ENCODE peak calls at places on chromosome 12, in ten cellular contexts. Z is GM10248; I is CD14-positive monocyte; A is stimulated activated CD4-positive, alpha-beta T cell treated with anti-CD3 and anti-CD28 coated beads, Interleukin-4, amount 100 ng/mL, for 48 hours; J is MV-4-11; B is progenitor cell of endocrine pancreas; X is H7; U is A673; M is RCC 7860; K is amniotic stem cell. O is an unnamed sample.

GRCh38 chr12:69007166-69007857 is 74.3 kb upstream of the CPM start:
- DNase-seq in Z (no peak), I (peak; percentile 52), A (no peak), J (peak; percentile 89), B (no peak), X (peak; percentile 6), U (peak; percentile 63), M (no peak), K (peak; percentile 45), O (no peak)

GRCh38 chr12:94717112-94717511 is 66.8 kb upstream of the TMCC3 start:
- DNase-seq in Z (no peak), I (no peak), A (no peak), J (no peak), B (no peak), X (peak; percentile 17), U (no peak), M (no peak), K (no peak), O (no peak)

GRCh38 chr12:96720363-96720705 is 186.7 kb upstream of the NEDD1 start:
- DNase-seq in Z (peak; percentile 38), I (no peak), A (peak; percentile 4), J (no peak), B (no peak), X (peak; percentile 24), U (no peak), M (no peak), K (no peak), O (no peak)

GRCh38 chr12:62834971-62835547 is 99.9 kb downstream of the PPM1H start:
- DNase-seq in Z (no peak), I (no peak), A (no peak), J (peak; percentile 19), B (no peak), X (no peak), U (no peak), M (peak; percentile 68), K (no peak), O (no peak)

GRCh38 chr12:40238221-40238902 is 13.6 kb downstream of the LRRK2 start:
- DNase-seq in Z (no peak), I (no peak), A (no peak), J (no peak), B (no peak), X (no peak), U (no peak), M (no peak), K (no peak), O (no peak)

GRCh38 chr12:122185494-122186082 is 2.7 kb downstream of the LRRC43 start:
- DNase-seq in Z (no peak), I (no peak), A (no peak), J (no peak), B (no peak), X (no peak), U (no peak), M (no peak), K (no peak), O (no peak)

GRCh38 chr12:51915003-51915625 is 7.8 kb downstream of the ACVRL1 start:
- DNase-seq in Z (no peak), I (no peak), A (no peak), J (peak; percentile 9), B (no peak), X (peak; percentile 83), U (no peak), M (no peak), K (no peak), O (no peak)

GRCh38 chr12:27807063-27807703 is 27.1 kb upstream of the MANSC4 start:
- DNase-seq in Z (no peak), I (no peak), A (no peak), J (no peak), B (no peak), X (no peak), U (no peak), M (no peak), K (no peak), O (no peak)

GRCh38 chr12:93319523-93320045 is 58.1 kb upstream of the NUDT4 start:
- DNase-seq in Z (no peak), I (no peak), A (no peak), J (peak; percentile 56), B (no peak), X (no peak), U (no peak), M (no peak), K (no peak), O (no peak)

GRCh38 chr12:590206-590750 is 73.0 kb downstream of the NINJ2 start:
- DNase-seq in Z (no peak), I (no peak), A (no peak), J (no peak), B (no peak), X (no peak), U (no peak), M (no peak), K (no peak), O (no peak)

GRCh38 chr12:8822298-8822697 is at the start of gene A2ML1:
- DNase-seq in Z (no peak), I (no peak), A (no peak), J (no peak), B (no peak), X (no peak), U (no peak), M (no peak), K (no peak), O (no peak)

GRCh38 chr12:19129121-19129485 is 430 bp upstream of the PLEKHA5 start:
- DNase-seq in Z (no peak), I (no peak), A (no peak), J (no peak), B (no peak), X (no peak), U (no peak), M (no peak), K (no peak), O (no peak)

GRCh38 chr12:12889701-12890100 is 1.7 kb upstream of the GPRC5A start:
- DNase-seq in Z (no peak), I (no peak), A (no peak), J (no peak), B (no peak), X (no peak), U (no peak), M (no peak), K (no peak), O (no peak)

GRCh38 chr12:51855586-51856428 is 7.3 kb upstream of the FIGNL2 start:
- DNase-seq in Z (no peak), I (no peak), A (no peak), J (no peak), B (peak; percentile 37), X (peak; percentile 94), U (no peak), M (no peak), K (no peak), O (no peak)

GRCh38 chr12:48881652-48882324 is 16.1 kb upstream of the RND1 start:
- DNase-seq in Z (no peak), I (no peak), A (no peak), J (no peak), B (no peak), X (no peak), U (no peak), M (no peak), K (no peak), O (no peak)

GRCh38 chr12:64256166-64256800 is 34.2 kb upstream of the KICS2 start:
- DNase-seq in Z (peak; percentile 33), I (no peak), A (no peak), J (peak; percentile 41), B (no peak), X (peak; percentile 36), U (peak; percentile 79), M (peak; percentile 41), K (peak; percentile 53), O (no peak)